ENCODE peak calls at places on chromosomes 1 and 21, in six cellular contexts. C is NCI-H1092 treated with DMSO at 0.1 percent for 48 hours, Y is astrocyte, U is mesendoderm, D is Caco-2, Q is D341Med. P is an unnamed sample.

GRCh38 chr21:40732243-40732642 is 114.7 kb downstream of the DSCAM start:
- DNase-seq in Y (peak; percentile 37), D (no peak), Q (no peak), C (no peak), U (no peak), P (no peak)

GRCh38 chr21:46160563-46161179 is 5.3 kb upstream of the FTCD start:
- DNase-seq in Y (no peak), D (no peak), Q (no peak), U (no peak), C (no peak), P (no peak)

GRCh38 chr1:47424336-47424982 is 8.4 kb downstream of the FOXE3 start:
- DNase-seq in U (peak; percentile 96), C (peak; percentile 24), Y (peak; percentile 14), D (peak; percentile 75), Q (peak; percentile 74), P (peak; percentile 67)

GRCh38 chr1:31748265-31748859 is 15.8 kb downstream of the ADGRB2 start:
- DNase-seq in U (peak; percentile 69), C (no peak), Q (no peak), Y (no peak), D (no peak), P (peak; percentile 31)

GRCh38 chr1:25487628-25488027 is 55.8 kb upstream of the LDLRAP1 start:
- DNase-seq in Y (no peak), D (no peak), C (no peak), Q (no peak), U (peak; percentile 29), P (no peak)

GRCh38 chr1:21705303-21705980 is 36.3 kb upstream of the RAP1GAP start:
- DNase-seq in C (no peak), D (no peak), Y (no peak), U (peak; percentile 10), Q (no peak), P (no peak)

GRCh38 chr1:106700151-106700550 is 356.3 kb upstream of the PRMT6 start:
- DNase-seq in Y (peak; percentile 14), Q (no peak), D (no peak), C (no peak), U (no peak), P (peak; percentile 16)

GRCh38 chr1:60583696-60584095 is 498.7 kb upstream of the NFIA start:
- DNase-seq in Y (no peak), C (no peak), D (no peak), U (peak; percentile 18), Q (no peak), P (no peak)

GRCh38 chr1:114219247-114219872 is 65.7 kb upstream of the SYT6 start:
- DNase-seq in C (peak; percentile 22), Y (no peak), Q (no peak), U (peak; percentile 72), D (peak; percentile 11), P (peak; percentile 2)

GRCh38 chr21:35050348-35051286 is 1.5 kb upstream of the RUNX1 start:
- DNase-seq in Q (no peak), D (no peak), Y (peak; percentile 68), C (no peak), U (no peak), P (peak; percentile 70)

GRCh38 chr1:162062542-162063015 is 6.9 kb upstream of the NOS1AP start:
- DNase-seq in Y (peak; percentile 88), C (peak; percentile 87), U (no peak), D (no peak), Q (peak; percentile 66), P (peak; percentile 41)

GRCh38 chr1:178011101-178011828 is 41.4 kb upstream of the SEC16B start:
- DNase-seq in D (no peak), Q (no peak), U (no peak), C (no peak), Y (peak; percentile 71), P (peak; percentile 84)

GRCh38 chr21:43352568-43353281 is 74.2 kb downstream of the SIK1 start:
- DNase-seq in D (no peak), U (peak; percentile 68), Q (no peak), C (no peak), Y (no peak), P (no peak)

GRCh38 chr1:8643542-8644536 is 173.6 kb downstream of the RERE start:
- DNase-seq in U (no peak), Y (no peak), C (peak; percentile 77), D (peak; percentile 9), Q (peak; percentile 52), P (no peak)

GRCh38 chr1:14846688-14847087 is 248.2 kb downstream of the KAZN start:
- DNase-seq in Q (no peak), C (no peak), D (no peak), Y (no peak), U (no peak), P (no peak)

GRCh38 chr1:16425125-16426025 is 11.8 kb downstream of the SPATA21 start:
- DNase-seq in C (no peak), U (no peak), Q (no peak), Y (no peak), D (no peak), P (no peak)

GRCh38 chr1:243299069-243299468 is 43.2 kb downstream of the SDCCAG8 start:
- DNase-seq in U (no peak), Q (no peak), Y (no peak), C (no peak), D (no peak), P (no peak)

GRCh38 chr1:219567341-219567947 is 45.5 kb downstream of the ZC3H11B start:
- DNase-seq in Q (no peak), C (peak; percentile 71), Y (peak; percentile 47), D (peak; percentile 20), U (peak; percentile 47), P (peak; percentile 71)

GRCh38 chr1:38546630-38547029 is 312.9 kb downstream of the RRAGC start:
- DNase-seq in U (no peak), C (no peak), Y (no peak), Q (no peak), D (no peak), P (peak; percentile 4)

GRCh38 chr21:28336299-28336698 is 656.4 kb downstream of the LTN1 start:
- DNase-seq in Y (peak; percentile 62), Q (no peak), U (peak; percentile 59), C (no peak), D (peak; percentile 33), P (peak; percentile 96)

GRCh38 chr1:25082216-25082899 is 149.9 kb downstream of the SYF2 start:
- DNase-seq in D (no peak), U (no peak), Q (no peak), C (no peak), Y (peak; percentile 68), P (peak; percentile 39)

GRCh38 chr1:91650764-91651163 is 150.1 kb downstream of the CDC7 start:
- DNase-seq in C (no peak), D (no peak), U (no peak), Q (no peak), Y (peak; percentile 97), P (peak; percentile 100)

GRCh38 chr1:185208626-185209170 is 51.7 kb downstream of the SWT1 start:
- DNase-seq in Q (no peak), U (no peak), Y (peak; percentile 89), C (no peak), D (no peak), P (peak; percentile 2)

GRCh38 chr1:174165471-174166137 is 6.3 kb downstream of the RABGAP1L start:
- DNase-seq in D (no peak), Y (no peak), C (no peak), Q (no peak), U (peak; percentile 44), P (no peak)

GRCh38 chr1:186440584-186440983 is 20.3 kb downstream of the PDC start:
- DNase-seq in Q (no peak), U (peak; percentile 20), Y (peak; percentile 49), D (no peak), C (no peak), P (peak; percentile 37)

GRCh38 chr21:42145569-42146250 is 73.2 kb upstream of the ABCG1 start:
- DNase-seq in U (peak; percentile 68), Y (peak; percentile 6), Q (peak; percentile 88), C (peak; percentile 79), D (peak; percentile 70), P (peak; percentile 54)

GRCh38 chr1:67921725-67922489 is 88.6 kb upstream of the GNG12 start:
- DNase-seq in D (no peak), Q (no peak), Y (no peak), U (no peak), C (no peak), P (peak; percentile 36)

GRCh38 chr21:44300262-44300959 is 558 bp downstream of the PFKL start:
- DNase-seq in Y (peak; percentile 16), U (peak; percentile 42), D (peak; percentile 72), Q (peak; percentile 72), C (peak; percentile 26), P (peak; percentile 19)

GRCh38 chr1:36342426-36343185 is 19.2 kb upstream of the EVA1B start:
- DNase-seq in D (peak; percentile 36), Q (peak; percentile 77), C (no peak), U (peak; percentile 53), Y (no peak), P (peak; percentile 67)